ENCODE peak calls at places on chromosomes 3 and 15, in eight cellular contexts. One of them, this sample, is unnamed.

GRCh38 chr15:48888836-48889235 is 10.9 kb downstream of the EID1 start:
- DNase-seq in H1: no peak
- DNase-seq in GM12878: no peak
- DNase-seq in K562: no peak
- DNase-seq in A549: no peak
- DNase-seq in SK-N-SH: no peak
- DNase-seq in HCT116: no peak
- DNase-seq in WTC11: no peak
- DNase-seq in this sample: no peak

GRCh38 chr3:24608701-24609387 is 114.2 kb upstream of the THRB start:
- DNase-seq in SK-N-SH: no peak
- DNase-seq in WTC11: no peak
- DNase-seq in HCT116: no peak
- DNase-seq in GM12878: no peak
- DNase-seq in H1: no peak
- DNase-seq in A549: no peak
- DNase-seq in K562: no peak
- DNase-seq in this sample: no peak

GRCh38 chr3:66816110-66816761 is 181.9 kb upstream of the KBTBD8 start:
- DNase-seq in H1: peak
- DNase-seq in WTC11: no peak
- DNase-seq in K562: peak
- DNase-seq in SK-N-SH: peak
- DNase-seq in HCT116: peak
- DNase-seq in A549: peak
- DNase-seq in GM12878: no peak
- DNase-seq in this sample: peak

GRCh38 chr3:15181964-15182363 is 24.1 kb upstream of the CAPN7 start:
- DNase-seq in GM12878: no peak
- DNase-seq in H1: no peak
- DNase-seq in HCT116: no peak
- DNase-seq in WTC11: no peak
- DNase-seq in K562: no peak
- DNase-seq in SK-N-SH: no peak
- DNase-seq in A549: no peak
- DNase-seq in this sample: no peak

GRCh38 chr3:33420966-33421365 is 19.2 kb downstream of the UBP1 start:
- DNase-seq in GM12878: no peak
- DNase-seq in HCT116: no peak
- DNase-seq in WTC11: no peak
- DNase-seq in A549: no peak
- DNase-seq in K562: no peak
- DNase-seq in SK-N-SH: no peak
- DNase-seq in H1: no peak
- DNase-seq in this sample: no peak

GRCh38 chr3:108976058-108976457 is 22.4 kb upstream of the GUCA1C start:
- DNase-seq in SK-N-SH: no peak
- DNase-seq in K562: no peak
- DNase-seq in GM12878: no peak
- DNase-seq in H1: no peak
- DNase-seq in WTC11: no peak
- DNase-seq in HCT116: no peak
- DNase-seq in A549: no peak
- DNase-seq in this sample: no peak

GRCh38 chr15:47856071-47856470 is 138.8 kb downstream of the SEMA6D start:
- DNase-seq in WTC11: no peak
- DNase-seq in K562: no peak
- DNase-seq in H1: no peak
- DNase-seq in A549: no peak
- DNase-seq in SK-N-SH: no peak
- DNase-seq in HCT116: no peak
- DNase-seq in GM12878: no peak
- DNase-seq in this sample: no peak

GRCh38 chr3:52245322-52246263 is at the start of gene PPM1M:
- DNase-seq in GM12878: no peak
- DNase-seq in WTC11: peak
- DNase-seq in A549: peak
- DNase-seq in H1: no peak
- DNase-seq in HCT116: no peak
- DNase-seq in K562: peak
- DNase-seq in SK-N-SH: peak
- DNase-seq in this sample: peak

GRCh38 chr3:115401298-115401697 is 222.0 kb upstream of the GAP43 start:
- DNase-seq in WTC11: no peak
- DNase-seq in A549: no peak
- DNase-seq in HCT116: no peak
- DNase-seq in H1: no peak
- DNase-seq in K562: no peak
- DNase-seq in GM12878: no peak
- DNase-seq in SK-N-SH: no peak
- DNase-seq in this sample: no peak

GRCh38 chr3:49352286-49352685 is 5.9 kb downstream of the GPX1 start:
- DNase-seq in H1: no peak
- DNase-seq in SK-N-SH: no peak
- DNase-seq in HCT116: no peak
- DNase-seq in WTC11: no peak
- DNase-seq in A549: no peak
- DNase-seq in K562: no peak
- DNase-seq in GM12878: no peak
- DNase-seq in this sample: peak

GRCh38 chr3:10627884-10628572 is 122.6 kb upstream of the ATP2B2 start:
- DNase-seq in HCT116: peak
- DNase-seq in A549: no peak
- DNase-seq in H1: peak
- DNase-seq in SK-N-SH: no peak
- DNase-seq in GM12878: no peak
- DNase-seq in K562: no peak
- DNase-seq in WTC11: peak
- DNase-seq in this sample: no peak

GRCh38 chr3:102037209-102037608 is 187.9 kb downstream of the NFKBIZ start:
- DNase-seq in HCT116: no peak
- DNase-seq in K562: no peak
- DNase-seq in WTC11: no peak
- DNase-seq in SK-N-SH: no peak
- DNase-seq in GM12878: no peak
- DNase-seq in A549: no peak
- DNase-seq in H1: no peak
- DNase-seq in this sample: no peak

GRCh38 chr3:73556520-73557371 is 68.0 kb downstream of the PDZRN3 start:
- DNase-seq in H1: no peak
- DNase-seq in GM12878: no peak
- DNase-seq in WTC11: peak
- DNase-seq in A549: no peak
- DNase-seq in SK-N-SH: no peak
- DNase-seq in K562: no peak
- DNase-seq in HCT116: no peak
- DNase-seq in this sample: no peak

GRCh38 chr15:68337826-68338225 is 60.3 kb downstream of the FEM1B start:
- DNase-seq in GM12878: no peak
- DNase-seq in K562: no peak
- DNase-seq in WTC11: no peak
- DNase-seq in A549: no peak
- DNase-seq in HCT116: no peak
- DNase-seq in SK-N-SH: no peak
- DNase-seq in H1: no peak
- DNase-seq in this sample: peak

GRCh38 chr15:74312445-74313007 is 54.9 kb downstream of the CYP11A1 start:
- DNase-seq in HCT116: no peak
- DNase-seq in H1: no peak
- DNase-seq in WTC11: no peak
- DNase-seq in A549: no peak
- DNase-seq in K562: peak
- DNase-seq in SK-N-SH: peak
- DNase-seq in GM12878: no peak
- DNase-seq in this sample: no peak

GRCh38 chr3:35422826-35423601 is 216.3 kb upstream of the ARPP21 start:
- DNase-seq in GM12878: no peak
- DNase-seq in K562: no peak
- DNase-seq in HCT116: no peak
- DNase-seq in A549: no peak
- DNase-seq in WTC11: no peak
- DNase-seq in SK-N-SH: no peak
- DNase-seq in H1: no peak
- DNase-seq in this sample: no peak
- TF ChIP-seq MAX in GM12878: no peak
- TF ChIP-seq MAX in K562: no peak
- TF ChIP-seq MAX in HCT116: no peak
- TF ChIP-seq MAX in A549: no peak
- TF ChIP-seq MAX in WTC11: no peak
- TF ChIP-seq MAX in SK-N-SH: no peak
- TF ChIP-seq MAX in H1: no peak
- TF ChIP-seq MAX in this sample: no peak

GRCh38 chr3:57068437-57069089 is 8.1 kb downstream of the SPATA12 start:
- DNase-seq in H1: no peak
- DNase-seq in A549: peak
- DNase-seq in SK-N-SH: no peak
- DNase-seq in GM12878: peak
- DNase-seq in WTC11: no peak
- DNase-seq in K562: peak
- DNase-seq in HCT116: peak
- DNase-seq in this sample: peak

GRCh38 chr3:57064615-57065014 is 4.2 kb downstream of the SPATA12 start:
- DNase-seq in GM12878: no peak
- DNase-seq in WTC11: no peak
- DNase-seq in HCT116: no peak
- DNase-seq in K562: no peak
- DNase-seq in SK-N-SH: no peak
- DNase-seq in H1: no peak
- DNase-seq in A549: no peak
- DNase-seq in this sample: peak

GRCh38 chr3:57066471-57066870 is 6.0 kb downstream of the SPATA12 start:
- DNase-seq in SK-N-SH: no peak
- DNase-seq in HCT116: no peak
- DNase-seq in H1: no peak
- DNase-seq in K562: no peak
- DNase-seq in GM12878: no peak
- DNase-seq in WTC11: no peak
- DNase-seq in A549: no peak
- DNase-seq in this sample: no peak

GRCh38 chr3:57063027-57063426 is 2.6 kb downstream of the SPATA12 start:
- DNase-seq in SK-N-SH: no peak
- DNase-seq in A549: no peak
- DNase-seq in HCT116: no peak
- DNase-seq in H1: no peak
- DNase-seq in GM12878: no peak
- DNase-seq in WTC11: no peak
- DNase-seq in K562: no peak
- DNase-seq in this sample: peak

DNA sequence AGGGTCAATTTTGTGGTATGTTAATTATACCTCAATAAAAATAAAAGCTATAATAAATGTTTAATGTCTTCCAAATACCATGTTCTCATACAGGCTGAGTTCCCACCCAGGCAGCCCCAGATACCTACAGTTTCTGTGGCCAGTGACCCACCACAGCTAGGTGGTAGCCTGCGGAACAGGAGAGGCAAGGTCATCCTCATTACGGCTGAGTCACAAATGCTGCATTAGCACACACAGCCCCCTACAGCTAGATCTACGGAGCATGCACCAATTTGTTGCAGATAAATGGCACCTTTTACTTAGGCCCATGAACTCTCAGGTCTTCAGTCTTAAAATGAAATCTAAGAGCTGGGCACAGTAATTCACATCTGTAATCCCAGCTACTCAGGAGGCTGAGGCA is 5.1 kb downstream of the SPATA12 start:
- DNase-seq in SK-N-SH: no peak
- DNase-seq in H1: no peak
- DNase-seq in HCT116: peak
- DNase-seq in GM12878: no peak
- DNase-seq in A549: peak
- DNase-seq in WTC11: no peak
- DNase-seq in K562: no peak
- DNase-seq in this sample: peak
- TF ChIP-seq MAX in SK-N-SH: no peak
- TF ChIP-seq MAX in H1: no peak
- TF ChIP-seq MAX in HCT116: no peak
- TF ChIP-seq MAX in GM12878: no peak
- TF ChIP-seq MAX in A549: no peak
- TF ChIP-seq MAX in WTC11: no peak
- TF ChIP-seq MAX in K562: no peak
- TF ChIP-seq MAX in this sample: no peak

GRCh38 chr15:28896944-28897343 is 11.2 kb downstream of the APBA2 start:
- DNase-seq in HCT116: no peak
- DNase-seq in SK-N-SH: no peak
- DNase-seq in WTC11: no peak
- DNase-seq in GM12878: no peak
- DNase-seq in K562: no peak
- DNase-seq in A549: no peak
- DNase-seq in H1: no peak
- DNase-seq in this sample: no peak
- TF ChIP-seq MAX in HCT116: no peak
- TF ChIP-seq MAX in SK-N-SH: no peak
- TF ChIP-seq MAX in WTC11: no peak
- TF ChIP-seq MAX in GM12878: no peak
- TF ChIP-seq MAX in K562: no peak
- TF ChIP-seq MAX in A549: no peak
- TF ChIP-seq MAX in H1: no peak
- TF ChIP-seq MAX in this sample: no peak

DNA sequence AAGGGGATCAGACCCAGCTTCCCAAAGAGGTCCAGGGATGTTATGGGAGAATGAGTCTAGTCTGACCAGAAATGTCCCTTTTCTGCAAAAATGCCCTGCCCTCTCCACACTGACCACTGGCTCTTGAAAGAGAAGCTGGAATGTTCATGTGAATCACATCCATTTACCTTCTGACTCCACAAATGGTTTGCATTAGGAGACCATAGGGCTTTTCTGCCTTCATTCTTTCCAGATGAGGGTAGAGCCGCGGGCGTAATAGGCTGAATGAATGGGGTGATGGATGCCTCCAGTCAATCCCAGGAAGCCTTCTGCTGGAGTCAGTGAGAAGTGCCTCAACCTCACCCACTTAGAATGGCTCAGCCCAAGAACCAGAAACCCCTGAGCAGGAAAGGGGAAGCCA is 47.2 kb upstream of the IREB2 start:
- DNase-seq in K562: no peak
- DNase-seq in A549: no peak
- DNase-seq in HCT116: no peak
- DNase-seq in WTC11: no peak
- DNase-seq in GM12878: no peak
- DNase-seq in H1: no peak
- DNase-seq in SK-N-SH: no peak
- DNase-seq in this sample: no peak
- TF ChIP-seq MAX in K562: no peak
- TF ChIP-seq MAX in A549: no peak
- TF ChIP-seq MAX in HCT116: no peak
- TF ChIP-seq MAX in WTC11: no peak
- TF ChIP-seq MAX in GM12878: no peak
- TF ChIP-seq MAX in H1: no peak
- TF ChIP-seq MAX in SK-N-SH: no peak
- TF ChIP-seq MAX in this sample: no peak